ENCODE peak calls at places on chromosomes 11 and 22, in eight cellular contexts. W is GM13977, M is GM12878, H is HFFc6, K is H9, N is fibroblast of lung, P is left lung, X is AG04450. O is an unnamed sample.

GRCh38 chr11:64334764-64335741 is 5.0 kb upstream of the CCDC88B start:
- DNase-seq in W (peak), M (peak), H (peak), K (peak), N (peak), P (peak), X (peak), O (peak)

GRCh38 chr22:45612451-45612901 is 59.2 kb upstream of the ATXN10 start:
- DNase-seq in W (no peak), M (no peak), H (peak), K (no peak), N (peak), P (peak), X (peak), O (no peak)

GRCh38 chr22:25134028-25134427 is 65.6 kb upstream of the CRYBB3 start:
- DNase-seq in W (no peak), M (no peak), H (no peak), K (no peak), N (no peak), P (no peak), X (no peak), O (no peak)

GRCh38 chr22:48923909-48924475 is 903.7 kb downstream of the BRD1 start:
- DNase-seq in W (no peak), M (no peak), H (no peak), K (no peak), N (no peak), P (no peak), X (no peak), O (no peak)

GRCh38 chr11:12288212-12288933 is 89.0 kb upstream of the PARVA start:
- DNase-seq in W (peak), M (no peak), H (peak), K (peak), N (peak), P (peak), X (peak), O (peak)

GRCh38 chr11:27694992-27695391 is 5.3 kb downstream of the BDNF start:
- DNase-seq in W (no peak), M (no peak), H (no peak), K (no peak), N (peak), P (no peak), X (no peak), O (no peak)

GRCh38 chr11:8019671-8020597 is 32.8 kb downstream of the EIF3F start:
- DNase-seq in W (peak), M (no peak), H (peak), K (peak), N (peak), P (no peak), X (no peak), O (peak)

GRCh38 chr22:29456211-29456671 is 17.9 kb downstream of the RFPL1 start:
- DNase-seq in W (no peak), M (no peak), H (peak), K (no peak), N (peak), P (no peak), X (no peak), O (no peak)

GRCh38 chr11:130783322-130783721 is 133.0 kb downstream of the SNX19 start:
- DNase-seq in W (no peak), M (no peak), H (no peak), K (no peak), N (no peak), P (no peak), X (no peak), O (no peak)

GRCh38 chr11:122788781-122789535 is 49.3 kb upstream of the CRTAM start:
- DNase-seq in W (no peak), M (no peak), H (no peak), K (no peak), N (no peak), P (no peak), X (no peak), O (no peak)

GRCh38 chr11:106390078-106390477 is 312.6 kb downstream of the AASDHPPT start:
- DNase-seq in W (no peak), M (no peak), H (no peak), K (no peak), N (no peak), P (no peak), X (no peak), O (no peak)

GRCh38 chr11:47257518-47258316 is at the start of gene NR1H3:
- DNase-seq in W (peak), M (no peak), H (peak), K (peak), N (peak), P (peak), X (no peak), O (peak)

GRCh38 chr11:11748706-11749365 is 92.9 kb upstream of the USP47 start:
- DNase-seq in W (no peak), M (no peak), H (peak), K (no peak), N (peak), P (no peak), X (no peak), O (no peak)

GRCh38 chr11:77094841-77095365 is 7.7 kb upstream of the OMP start:
- DNase-seq in W (no peak), M (no peak), H (no peak), K (no peak), N (no peak), P (no peak), X (no peak), O (no peak)

GRCh38 chr11:123055132-123055924 is 6.6 kb downstream of the HSPA8 start:
- DNase-seq in W (no peak), M (no peak), H (no peak), K (peak), N (no peak), P (no peak), X (no peak), O (no peak)

GRCh38 chr22:33986167-33986771 is 66.0 kb upstream of the LARGE1 start:
- DNase-seq in W (peak), M (no peak), H (no peak), K (no peak), N (no peak), P (no peak), X (no peak), O (peak)

GRCh38 chr22:23754980-23755636 is 883 bp upstream of the VPREB3 start:
- DNase-seq in W (no peak), M (no peak), H (no peak), K (no peak), N (no peak), P (no peak), X (no peak), O (no peak)

GRCh38 chr11:67267188-67268035 is 1.1 kb downstream of the GRK2 start:
- DNase-seq in W (no peak), M (no peak), H (no peak), K (no peak), N (no peak), P (peak), X (no peak), O (no peak)

GRCh38 chr11:36333897-36334296 is 37.8 kb downstream of the PRR5L start:
- DNase-seq in W (no peak), M (no peak), H (peak), K (peak), N (peak), P (no peak), X (no peak), O (no peak)

GRCh38 chr11:111922803-111923202 is 4.1 kb downstream of the C11orf52 start:
- DNase-seq in W (no peak), M (no peak), H (peak), K (no peak), N (peak), P (no peak), X (no peak), O (no peak)

GRCh38 chr22:48489551-48490512 is 1337.8 kb downstream of the BRD1 start:
- DNase-seq in W (no peak), M (no peak), H (no peak), K (peak), N (peak), P (no peak), X (no peak), O (no peak)

GRCh38 chr11:96276836-96277235 is 66.2 kb downstream of the MAML2 start:
- DNase-seq in W (no peak), M (no peak), H (no peak), K (no peak), N (no peak), P (no peak), X (no peak), O (no peak)
- TF ChIP-seq CTCF in W (no peak), M (no peak), H (no peak), K (no peak), N (no peak), P (no peak), X (no peak), O (no peak)

DNA sequence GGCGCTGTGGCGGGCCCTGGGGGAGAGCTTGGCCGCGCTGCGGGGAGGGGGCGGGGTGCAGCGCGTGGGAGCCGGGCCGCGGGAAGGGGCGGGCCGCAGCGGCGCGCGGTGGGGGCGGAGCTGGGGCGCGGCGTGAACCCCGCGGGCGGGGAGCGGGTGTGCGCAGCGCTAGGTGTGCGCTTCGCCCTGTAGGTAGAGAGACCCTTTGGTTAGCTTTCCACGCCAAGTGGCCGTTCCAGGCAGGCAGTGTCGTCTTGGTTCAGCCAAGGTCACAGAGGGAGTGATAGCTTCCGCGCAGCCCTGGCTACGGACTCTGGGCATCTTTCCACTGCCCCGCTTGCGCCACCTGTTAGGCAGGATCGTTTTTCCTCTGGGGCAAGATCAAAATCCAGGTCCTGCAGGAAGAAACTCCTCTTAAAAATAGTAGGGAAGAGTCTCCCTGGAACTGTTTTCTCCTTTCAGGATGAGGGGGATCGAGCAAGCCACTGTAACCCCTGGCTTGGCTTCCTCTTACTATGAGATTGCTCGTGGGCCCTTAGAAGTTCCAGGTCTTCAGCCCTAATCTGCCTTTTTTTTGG is 434 bp downstream of the BANF1 start:
- DNase-seq in W (peak), M (no peak), H (peak), K (peak), N (peak), P (peak), X (no peak), O (peak)
- TF ChIP-seq CTCF in W (no peak), M (no peak), H (peak), K (peak), N (peak), P (no peak), X (peak), O (no peak)

GRCh38 chr11:1520987-1521349 is 34.4 kb upstream of the MOB2 start:
- DNase-seq in W (no peak), M (no peak), H (no peak), K (no peak), N (no peak), P (no peak), X (no peak), O (no peak)
- TF ChIP-seq CTCF in W (no peak), M (no peak), H (no peak), K (no peak), N (no peak), P (no peak), X (no peak), O (no peak)

DNA sequence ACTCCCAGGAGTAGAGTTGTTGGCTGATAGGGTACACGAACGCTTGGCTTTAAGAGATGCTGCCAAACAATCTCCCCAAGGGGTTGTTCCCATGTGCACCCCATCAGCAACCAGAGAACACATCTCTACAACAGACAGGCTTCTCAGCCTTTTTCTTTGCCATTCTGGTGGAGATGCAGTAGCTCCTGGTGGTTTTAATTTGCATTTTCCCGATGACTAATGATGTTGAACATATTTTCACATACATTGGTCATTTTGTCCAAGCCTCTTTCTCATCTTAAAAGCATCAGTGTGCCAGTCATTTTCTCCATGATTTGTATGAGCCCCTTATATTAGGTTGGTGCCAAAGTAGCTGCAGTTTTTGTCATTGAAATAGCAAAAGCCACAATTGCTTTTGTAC is 21.8 kb downstream of the DHCR7 start:
- DNase-seq in W (no peak), M (peak), H (no peak), K (no peak), N (no peak), P (no peak), X (no peak), O (no peak)
- TF ChIP-seq CTCF in W (no peak), M (no peak), H (no peak), K (no peak), N (no peak), P (no peak), X (no peak), O (no peak)

DNA sequence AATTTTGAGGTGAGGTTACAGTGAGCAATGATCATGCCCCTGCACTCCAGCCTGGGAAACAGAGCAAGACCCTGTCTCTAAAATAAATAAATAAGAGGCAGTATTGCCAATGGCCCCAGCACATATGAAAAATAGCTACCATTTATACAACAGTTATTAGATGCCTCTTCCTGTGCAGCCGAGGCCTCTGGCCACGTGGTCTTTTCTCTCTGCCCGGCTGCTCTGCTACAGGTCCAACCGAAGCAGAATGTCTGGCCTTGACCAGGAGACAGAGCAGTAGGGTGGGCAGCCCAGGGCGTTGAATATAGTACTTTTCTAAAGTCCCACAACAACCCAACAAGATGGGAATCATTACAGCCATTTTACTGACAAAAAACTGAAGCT is 12.4 kb upstream of the OAF start:
- DNase-seq in W (no peak), M (no peak), H (no peak), K (no peak), N (no peak), P (no peak), X (no peak), O (no peak)
- TF ChIP-seq CTCF in W (no peak), M (no peak), H (no peak), K (no peak), N (no peak), P (no peak), X (no peak), O (no peak)

GRCh38 chr11:133619397-133619796 is 87.1 kb upstream of the OPCML start:
- DNase-seq in W (no peak), M (no peak), H (no peak), K (peak), N (no peak), P (no peak), X (no peak), O (no peak)

GRCh38 chr11:133618500-133618899 is 86.2 kb upstream of the OPCML start:
- DNase-seq in W (no peak), M (no peak), H (no peak), K (no peak), N (no peak), P (no peak), X (no peak), O (no peak)

GRCh38 chr11:133619973-133620372 is 87.7 kb upstream of the OPCML start:
- DNase-seq in W (no peak), M (peak), H (no peak), K (no peak), N (no peak), P (no peak), X (no peak), O (no peak)
- TF ChIP-seq CTCF in W (no peak), M (peak), H (no peak), K (peak), N (no peak), P (no peak), X (no peak), O (no peak)

DNA sequence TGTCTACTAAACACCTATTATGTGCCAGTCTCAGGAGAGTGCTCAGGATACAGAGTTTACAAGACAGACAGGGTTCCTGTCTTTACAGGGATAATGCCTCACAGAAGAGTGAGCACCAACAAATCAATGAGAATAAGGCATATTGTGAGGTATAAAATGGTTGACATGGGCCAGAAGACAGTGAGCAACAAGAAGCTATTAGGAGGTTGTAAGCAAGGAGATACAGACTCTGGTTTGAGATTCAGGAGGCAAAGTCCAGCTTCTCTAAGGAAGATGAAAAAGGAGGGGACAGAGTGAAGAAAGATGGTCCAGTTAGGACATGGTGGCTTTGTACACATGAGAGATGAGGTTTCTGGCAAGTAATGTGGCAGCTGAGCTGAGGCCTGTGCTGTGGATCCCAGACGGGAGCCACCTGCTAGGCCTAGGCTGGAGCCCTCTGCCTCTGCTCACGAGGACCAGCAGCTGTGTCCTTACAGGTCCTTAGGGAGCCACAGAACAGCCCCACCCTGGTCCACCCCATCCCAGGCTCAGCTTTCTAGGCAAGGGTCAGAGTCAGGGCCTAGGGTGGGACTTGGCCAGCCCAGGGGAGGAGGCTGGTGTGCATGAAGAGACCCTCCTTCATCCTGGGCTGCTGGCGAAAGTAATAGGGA is 110.5 kb downstream of the ZNF280B start:
- DNase-seq in W (no peak), M (no peak), H (no peak), K (no peak), N (no peak), P (no peak), X (no peak), O (no peak)
- TF ChIP-seq CTCF in W (no peak), M (no peak), H (no peak), K (no peak), N (no peak), P (no peak), X (no peak), O (no peak)

DNA sequence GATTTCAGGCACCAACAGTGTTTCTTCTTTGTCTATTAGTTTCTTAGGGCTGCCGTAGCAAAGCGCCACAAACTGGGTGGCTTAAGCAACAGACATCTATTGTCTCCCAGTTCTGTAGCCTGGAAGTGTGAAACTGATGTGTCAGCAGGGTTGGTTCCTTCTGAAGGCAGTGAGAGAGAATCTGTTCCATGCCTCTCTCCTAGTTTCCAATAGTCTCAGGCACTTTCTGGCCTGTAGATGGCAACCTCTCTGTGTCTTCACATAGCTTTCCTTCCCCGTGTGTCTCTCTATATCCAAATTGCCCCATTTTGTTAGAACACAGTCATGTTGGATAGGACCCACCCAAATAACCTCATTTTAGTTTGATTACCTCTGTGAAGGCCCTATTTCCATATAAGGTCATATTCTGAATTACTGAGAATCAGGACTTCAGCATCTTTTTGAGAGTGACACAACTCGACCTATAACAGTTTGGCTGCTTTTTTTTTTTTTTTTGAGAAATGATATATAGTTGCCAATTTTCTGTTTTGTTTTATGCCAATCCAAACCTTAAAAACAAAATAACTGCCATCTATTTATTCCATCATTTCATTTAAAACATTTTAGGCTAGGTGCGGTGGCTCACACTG is 108.2 kb downstream of the SLC36A4 start:
- DNase-seq in W (peak), M (no peak), H (peak), K (peak), N (peak), P (no peak), X (peak), O (no peak)
- TF ChIP-seq CTCF in W (peak), M (peak), H (peak), K (peak), N (peak), P (no peak), X (peak), O (no peak)

DNA sequence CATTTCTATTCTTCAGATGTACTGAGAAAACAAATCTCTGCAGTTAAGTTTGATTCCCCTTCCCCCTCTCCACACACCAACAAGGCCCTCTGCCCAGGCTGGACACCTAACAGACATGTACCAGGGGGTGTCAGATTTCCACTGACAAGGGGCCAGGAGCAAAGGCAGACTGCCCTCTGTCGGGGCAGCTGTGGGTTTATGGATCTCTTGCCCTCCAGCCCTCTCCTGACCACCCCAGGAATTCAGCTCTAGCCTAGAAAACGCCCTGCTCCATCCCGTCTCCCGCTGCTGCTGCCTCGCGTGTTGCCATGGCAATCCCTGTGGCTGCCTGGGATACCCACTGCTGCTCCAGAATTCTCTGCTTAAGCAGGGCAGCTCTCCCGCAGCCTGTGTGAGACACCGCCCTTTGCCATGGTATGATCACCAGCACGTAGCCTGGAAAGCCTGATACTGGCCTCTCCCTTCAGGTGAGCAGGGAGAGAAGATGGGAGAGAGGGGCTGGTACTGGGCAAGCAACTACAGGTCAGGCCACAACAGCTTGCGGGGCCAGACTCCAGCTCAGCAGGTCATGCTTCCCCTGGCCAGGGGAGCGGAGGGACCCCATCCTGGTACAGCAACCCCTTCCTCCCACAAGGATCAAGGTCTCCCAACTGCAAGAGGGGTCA is 41.6 kb downstream of the BUD13 start:
- DNase-seq in W (no peak), M (no peak), H (no peak), K (peak), N (peak), P (peak), X (no peak), O (no peak)
- TF ChIP-seq CTCF in W (no peak), M (no peak), H (no peak), K (peak), N (no peak), P (no peak), X (no peak), O (no peak)